ENCODE peak calls at places on chromosomes 5 and 9, in seven cellular contexts. V is retinal pigment epithelial cell, D is neural crest cell, I is progenitor cell of endocrine pancreas, G is psoas muscle, Y is type B pancreatic cell, E is GM20000. Z is an unnamed sample.

GRCh38 chr5:158382473-158382872 is 523.5 kb upstream of the CLINT1 start:
- DNase-seq in Y (no peak), I (no peak), E (peak), V (peak), D (no peak), G (peak), Z (peak)

GRCh38 chr5:171750316-171750788 is 35.3 kb upstream of the SMIM23 start:
- DNase-seq in E (no peak), D (no peak), V (no peak), Y (no peak), G (peak), I (no peak), Z (peak)

GRCh38 chr5:124040799-124041198 is 528.8 kb downstream of the CSNK1G3 start:
- DNase-seq in D (no peak), I (no peak), V (no peak), E (no peak), G (no peak), Y (no peak), Z (no peak)

GRCh38 chr5:137214446-137215189 is 284.5 kb downstream of the SPOCK1 start:
- DNase-seq in I (no peak), Y (no peak), G (no peak), V (no peak), E (no peak), D (no peak), Z (no peak)

GRCh38 chr9:130343445-130343918 is 77.9 kb downstream of the HMCN2 start:
- DNase-seq in Y (no peak), G (no peak), E (no peak), D (peak), I (peak), V (no peak), Z (peak)

GRCh38 chr5:115842089-115842881 is 550 bp downstream of the AP3S1 start:
- DNase-seq in G (no peak), V (no peak), I (peak), D (peak), E (peak), Y (no peak), Z (peak)

GRCh38 chr5:2754621-2755370 is 3.3 kb upstream of the IRX2 start:
- DNase-seq in V (no peak), G (no peak), Y (no peak), I (no peak), D (peak), E (no peak), Z (no peak)

GRCh38 chr9:70932097-70932496 is 189.3 kb downstream of the TRPM3 start:
- DNase-seq in E (no peak), D (no peak), Y (no peak), G (no peak), V (no peak), I (no peak), Z (no peak)

GRCh38 chr5:142551242-142552067 is 134.4 kb downstream of the FGF1 start:
- DNase-seq in E (no peak), I (no peak), D (peak), Y (peak), G (no peak), V (no peak), Z (no peak)

GRCh38 chr9:100637787-100638186 is 59.9 kb downstream of the CAVIN4 start:
- DNase-seq in D (peak), G (no peak), Y (no peak), E (no peak), V (no peak), I (peak), Z (no peak)

GRCh38 chr5:65186646-65187227 is 295.0 kb downstream of the ADAMTS6 start:
- DNase-seq in E (no peak), Y (no peak), I (no peak), G (no peak), V (no peak), D (no peak), Z (no peak)

GRCh38 chr9:2087500-2088313 is 72.6 kb downstream of the SMARCA2 start:
- DNase-seq in Y (no peak), D (no peak), V (no peak), G (no peak), E (peak), I (no peak), Z (peak)

GRCh38 chr5:179377421-179378115 is 32.3 kb upstream of the ADAMTS2 start:
- DNase-seq in D (no peak), I (no peak), V (no peak), E (no peak), G (no peak), Y (peak), Z (no peak)

GRCh38 chr9:16710888-16711287 is 159.6 kb downstream of the BNC2 start:
- DNase-seq in Y (no peak), I (no peak), D (no peak), V (no peak), E (no peak), G (no peak), Z (no peak)

GRCh38 chr9:68905129-68905528 is 108.8 kb downstream of the PRKACG start:
- DNase-seq in V (no peak), G (no peak), Y (no peak), I (no peak), E (no peak), D (no peak), Z (no peak)

GRCh38 chr9:79123419-79123818 is 448.3 kb upstream of the TLE4 start:
- DNase-seq in V (no peak), I (no peak), E (no peak), Y (no peak), G (no peak), D (no peak), Z (no peak)

GRCh38 chr9:134406366-134407122 is 80.3 kb downstream of the RXRA start:
- DNase-seq in G (peak), V (no peak), Y (no peak), I (no peak), E (no peak), D (no peak), Z (no peak)

GRCh38 chr5:141604318-141604717 is 14.5 kb downstream of the DIAPH1 start:
- DNase-seq in E (no peak), D (no peak), G (peak), V (peak), Y (no peak), I (no peak), Z (peak)

GRCh38 chr9:94656976-94657375 is 17.7 kb upstream of the FBP1 start:
- DNase-seq in Y (no peak), E (no peak), I (no peak), G (no peak), D (no peak), V (no peak), Z (no peak)

GRCh38 chr9:135037521-135038250 is 49.8 kb upstream of the OLFM1 start:
- DNase-seq in G (no peak), V (no peak), E (no peak), D (no peak), I (no peak), Y (peak), Z (no peak)

GRCh38 chr5:173329370-173330150 is 1.3 kb upstream of the STC2 start:
- DNase-seq in V (no peak), G (no peak), I (peak), D (peak), E (peak), Y (no peak), Z (peak)
- TF ChIP-seq CTCF in V (peak), G (no peak), I (peak), D (no peak), E (peak), Y (no peak), Z (no peak)

DNA sequence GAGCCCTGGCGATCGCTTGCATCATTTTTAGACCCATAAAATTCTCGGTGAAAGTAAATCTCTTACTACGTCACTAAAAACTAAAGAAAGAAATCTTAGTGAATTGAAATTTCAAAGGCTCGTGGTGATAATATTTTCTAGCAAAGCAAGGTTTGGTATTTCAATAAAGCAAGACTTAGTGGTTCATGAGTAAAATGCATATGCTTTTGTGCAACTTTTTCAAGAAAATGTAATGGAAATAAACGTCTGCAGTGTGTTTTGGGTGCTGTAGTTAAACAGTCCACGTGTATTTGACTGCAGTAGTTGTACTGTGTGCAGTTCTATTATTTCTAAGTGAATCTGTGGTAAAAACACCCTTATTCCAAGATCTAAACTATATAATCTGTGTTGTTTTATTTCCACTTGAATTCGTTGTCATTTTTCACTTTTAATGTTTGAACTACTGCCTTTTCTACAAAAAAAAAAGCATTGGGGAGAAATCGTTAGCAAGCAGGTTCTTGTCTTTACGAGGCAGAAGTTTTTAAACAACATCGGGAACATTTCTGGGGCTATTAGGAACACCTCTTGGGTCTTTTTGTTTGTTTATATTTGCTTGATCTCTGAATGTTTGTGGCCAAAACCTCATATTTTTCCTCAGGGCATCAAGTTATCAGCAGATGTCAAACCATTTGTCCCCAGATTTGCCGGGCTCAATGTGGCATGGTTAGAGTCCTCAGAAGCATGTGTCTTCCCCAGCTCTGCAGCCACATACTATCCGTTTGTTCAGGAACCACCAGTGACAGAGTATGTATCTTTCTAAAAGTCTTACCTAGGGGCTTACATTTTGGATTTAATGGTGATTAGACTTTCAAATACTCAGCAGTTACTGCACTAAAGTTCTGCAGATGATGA is 960 bp downstream of the SECISBP2 start:
- DNase-seq in D (no peak), G (no peak), Y (no peak), E (no peak), I (no peak), V (no peak), Z (no peak)
- TF ChIP-seq CTCF in D (peak), G (no peak), Y (no peak), E (no peak), I (peak), V (no peak), Z (peak)

GRCh38 chr9:98536542-98537173 is 172.1 kb downstream of the GABBR2 start:
- DNase-seq in D (no peak), I (no peak), Y (no peak), G (no peak), V (no peak), E (peak), Z (peak)

GRCh38 chr9:98539954-98540353 is 168.8 kb downstream of the GABBR2 start:
- DNase-seq in V (no peak), G (no peak), D (no peak), E (no peak), Y (no peak), I (no peak), Z (no peak)

GRCh38 chr9:98540476-98540875 is 168.3 kb downstream of the GABBR2 start:
- DNase-seq in E (no peak), I (no peak), Y (no peak), D (no peak), V (no peak), G (no peak), Z (no peak)

GRCh38 chr9:98538626-98539031 is 170.1 kb downstream of the GABBR2 start:
- DNase-seq in Y (no peak), I (no peak), D (no peak), G (no peak), V (peak), E (no peak), Z (no peak)

GRCh38 chr9:98538203-98538602 is 170.5 kb downstream of the GABBR2 start:
- DNase-seq in E (no peak), G (no peak), D (no peak), V (no peak), Y (no peak), I (no peak), Z (no peak)
- TF ChIP-seq CTCF in E (no peak), G (no peak), D (no peak), V (peak), Y (no peak), I (no peak), Z (no peak)

GRCh38 chr5:94025788-94026473 is 284.5 kb upstream of the POU5F2 start:
- DNase-seq in Y (no peak), V (no peak), G (no peak), I (no peak), D (no peak), E (no peak), Z (no peak)
- TF ChIP-seq CTCF in Y (peak), V (no peak), G (no peak), I (no peak), D (no peak), E (no peak), Z (no peak)

GRCh38 chr5:74946471-74946870 is 80.3 kb upstream of the FAM169A start:
- DNase-seq in G (no peak), E (no peak), I (no peak), Y (no peak), V (no peak), D (no peak), Z (no peak)

GRCh38 chr5:74942622-74943286 is 76.6 kb upstream of the FAM169A start:
- DNase-seq in V (no peak), D (no peak), Y (no peak), E (no peak), I (no peak), G (no peak), Z (no peak)

GRCh38 chr5:74940782-74941363 is 74.7 kb upstream of the FAM169A start:
- DNase-seq in Y (no peak), G (no peak), E (no peak), I (no peak), D (no peak), V (no peak), Z (no peak)

GRCh38 chr5:74945561-74946165 is 79.5 kb upstream of the FAM169A start:
- DNase-seq in V (no peak), E (peak), Y (no peak), G (no peak), D (no peak), I (no peak), Z (peak)

DNA sequence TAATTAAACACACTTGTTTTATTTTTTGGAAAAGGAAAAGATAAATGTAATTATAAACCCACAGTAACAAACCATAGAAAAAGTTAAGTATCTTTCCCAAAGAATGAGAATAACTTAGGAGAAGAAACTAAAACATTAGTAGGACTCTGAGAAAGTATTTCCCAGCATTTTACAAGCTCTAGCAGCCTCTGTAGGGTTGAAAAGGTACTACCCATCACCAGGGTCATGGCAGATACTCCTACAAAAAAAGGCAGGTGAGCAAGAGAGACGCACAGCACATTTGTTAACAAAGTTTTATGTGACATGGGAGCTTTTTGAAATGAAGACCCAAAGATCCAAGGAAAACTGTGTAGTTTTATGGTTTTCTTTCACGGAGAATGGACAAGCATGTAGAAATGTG is 77.7 kb upstream of the FAM169A start:
- DNase-seq in Y (no peak), D (no peak), E (no peak), I (no peak), V (no peak), G (no peak), Z (no peak)
- TF ChIP-seq CTCF in Y (peak), D (peak), E (no peak), I (peak), V (peak), G (no peak), Z (no peak)

GRCh38 chr9:113587471-113588031 is 124.0 kb downstream of the RGS3 start:
- DNase-seq in E (no peak), D (peak), I (peak), G (no peak), Y (no peak), V (no peak), Z (peak)
- TF ChIP-seq CTCF in E (no peak), D (peak), I (peak), G (peak), Y (peak), V (peak), Z (no peak)

GRCh38 chr9:7094576-7094975 is 336.8 kb downstream of the KDM4C start:
- DNase-seq in I (no peak), V (no peak), G (no peak), Y (no peak), D (no peak), E (no peak), Z (no peak)

GRCh38 chr9:7097040-7097715 is 339.4 kb downstream of the KDM4C start:
- DNase-seq in Y (no peak), E (no peak), V (no peak), I (no peak), G (no peak), D (no peak), Z (no peak)

GRCh38 chr9:7095054-7095453 is 337.3 kb downstream of the KDM4C start:
- DNase-seq in I (no peak), Y (no peak), D (no peak), E (peak), G (no peak), V (no peak), Z (no peak)

GRCh38 chr9:7093040-7093439 is 335.3 kb downstream of the KDM4C start:
- DNase-seq in I (no peak), D (no peak), E (no peak), V (no peak), G (no peak), Y (no peak), Z (no peak)

GRCh38 chr9:7094052-7094451 is 336.3 kb downstream of the KDM4C start:
- DNase-seq in E (no peak), I (no peak), V (no peak), D (no peak), Y (no peak), G (no peak), Z (no peak)
- TF ChIP-seq CTCF in E (no peak), I (peak), V (peak), D (peak), Y (peak), G (peak), Z (no peak)

Z was measured in activated CD8-positive, alpha-beta T cell treated with anti-CD3 and anti-CD28 coated beads for 36 hours.